ENCODE peak calls at places on chromosome 7, in nine cellular contexts. L is cardiac fibroblast; X is NCI-H1092 treated with DMSO at 0.1 percent for 48 hours; N is activated CD4-positive, CD25-positive, alpha-beta regulatory T cell; Z is nucleus accumbens; B is iPS-NIHi11; Q is fibroblast of mammary gland; U is activated T-helper 9 cell treated with anti-CD3 and anti-CD28 coated beads, Interleukin-2, amount 50 U/mL, for 16 hours; R is fibroblast of the aortic adventitia. J is an unnamed sample.

GRCh38 chr7:85770332-85770731 is 583.5 kb upstream of the SEMA3D start:
- DNase-seq in L (no peak), X (no peak), N (no peak), Z (no peak), B (no peak), Q (peak), U (no peak), R (peak), J (no peak)

GRCh38 chr7:142412551-142413193 is 154.8 kb upstream of the PRSS58 start:
- DNase-seq in L (peak), X (no peak), N (no peak), Z (no peak), B (peak), Q (peak), U (peak), R (peak), J (peak)

GRCh38 chr7:2880051-2880450 is 35.9 kb upstream of the GNA12 start:
- DNase-seq in L (no peak), X (no peak), N (no peak), Z (no peak), B (no peak), Q (no peak), U (no peak), R (no peak), J (no peak)

GRCh38 chr7:158814637-158815036 is 14.7 kb downstream of the ESYT2 start:
- DNase-seq in L (peak), X (no peak), N (peak), Z (no peak), B (no peak), Q (no peak), U (peak), R (no peak), J (no peak)

GRCh38 chr7:135755351-135755753 is 6.7 kb upstream of the FAM180A start:
- DNase-seq in L (no peak), X (peak), N (no peak), Z (no peak), B (no peak), Q (no peak), U (no peak), R (peak), J (no peak)

GRCh38 chr7:151873402-151873965 is 3.4 kb downstream of the PRKAG2 start:
- DNase-seq in L (no peak), X (no peak), N (no peak), Z (no peak), B (no peak), Q (no peak), U (no peak), R (no peak), J (no peak)

GRCh38 chr7:38339953-38340819 is 66.8 kb upstream of the TARP start:
- DNase-seq in L (no peak), X (no peak), N (no peak), Z (no peak), B (no peak), Q (no peak), U (no peak), R (no peak), J (no peak)

GRCh38 chr7:119545118-119545517 is 727.9 kb upstream of the KCND2 start:
- DNase-seq in L (peak), X (no peak), N (no peak), Z (no peak), B (no peak), Q (peak), U (no peak), R (peak), J (peak)

GRCh38 chr7:141675431-141676210 is 26.3 kb downstream of the DENND11 start:
- DNase-seq in L (no peak), X (no peak), N (no peak), Z (no peak), B (no peak), Q (no peak), U (no peak), R (no peak), J (peak)

GRCh38 chr7:17434841-17435692 is 136.6 kb downstream of the AHR start:
- DNase-seq in L (no peak), X (no peak), N (no peak), Z (no peak), B (no peak), Q (no peak), U (no peak), R (no peak), J (no peak)

GRCh38 chr7:83832009-83832408 is 183.1 kb upstream of the SEMA3E start:
- DNase-seq in L (no peak), X (no peak), N (no peak), Z (no peak), B (no peak), Q (no peak), U (no peak), R (no peak), J (no peak)

GRCh38 chr7:17631061-17631460 is 309.2 kb downstream of the SNX13 start:
- DNase-seq in L (no peak), X (no peak), N (no peak), Z (no peak), B (no peak), Q (no peak), U (no peak), R (no peak), J (no peak)

GRCh38 chr7:131328387-131329175 is 905 bp downstream of the MKLN1 start:
- DNase-seq in L (peak), X (no peak), N (no peak), Z (peak), B (no peak), Q (peak), U (no peak), R (peak), J (peak)

GRCh38 chr7:74584160-74584954 is 73.2 kb upstream of the GTF2I start:
- DNase-seq in L (no peak), X (no peak), N (no peak), Z (no peak), B (no peak), Q (no peak), U (no peak), R (no peak), J (peak)